ENCODE peak calls at places on chromosomes 11 and 22, in four cellular contexts. G is MG63; X is CD4-positive, alpha-beta T cell; Y is cardiac muscle cell. E is an unnamed sample. For H3K9me3, the result is how much of the 10 kb centered on the place peaks cover.

GRCh38 chr22:23763579-23764331 is 965 bp downstream of the C22orf15 start:
- DNase-seq in G (no peak), X (peak), Y (peak), E (peak)

GRCh38 chr22:41940853-41941765 is 5.8 kb downstream of the CENPM start:
- DNase-seq in G (peak), X (peak), Y (peak), E (peak)

GRCh38 chr11:88421530-88421929 is 84.0 kb upstream of the CTSC start:
- DNase-seq in G (no peak), X (no peak), Y (no peak), E (no peak)

GRCh38 chr11:78168539-78169477 is 19.6 kb downstream of the KCTD21 start:
- DNase-seq in G (peak), X (no peak), Y (peak), E (no peak)

GRCh38 chr11:86592047-86592564 is 80.3 kb downstream of the ME3 start:
- DNase-seq in G (no peak), X (no peak), Y (no peak), E (no peak)

GRCh38 chr11:63839508-63840355 is 822 bp downstream of the MARK2 start:
- DNase-seq in G (peak), X (no peak), Y (peak), E (no peak)

GRCh38 chr11:107696140-107696539 is 15.7 kb downstream of the SLN start:
- DNase-seq in G (peak), X (no peak), Y (no peak), E (no peak)

GRCh38 chr11:6650980-6651379 is 4.6 kb downstream of the DCHS1 start:
- DNase-seq in G (no peak), X (no peak), Y (no peak), E (no peak)

GRCh38 chr22:44731357-44731970 is 20.9 kb upstream of the ARHGAP8 start:
- DNase-seq in G (no peak), X (no peak), Y (no peak), E (no peak)

GRCh38 chr22:24583221-24583971 is 9.5 kb downstream of the LRRC75B start:
- DNase-seq in G (no peak), X (no peak), Y (peak), E (no peak)

GRCh38 chr22:19291580-19292261 is at the start of gene CLTCL1:
- DNase-seq in G (peak), X (peak), Y (peak), E (peak)

GRCh38 chr22:23772315-23773246 is at the start of gene MMP11:
- DNase-seq in G (peak), X (peak), Y (peak), E (peak)

GRCh38 chr11:57513911-57514537 is 1.5 kb downstream of the SLC43A1 start:
- DNase-seq in G (no peak), X (no peak), Y (peak), E (no peak)

GRCh38 chr11:95119361-95120060 is 29.9 kb downstream of the ENDOD1 start:
- DNase-seq in G (no peak), X (no peak), Y (no peak), E (no peak)

GRCh38 chr11:117809236-117810055 is 12.4 kb upstream of the DSCAML1 start:
- DNase-seq in G (peak), X (no peak), Y (peak), E (no peak)

DNA sequence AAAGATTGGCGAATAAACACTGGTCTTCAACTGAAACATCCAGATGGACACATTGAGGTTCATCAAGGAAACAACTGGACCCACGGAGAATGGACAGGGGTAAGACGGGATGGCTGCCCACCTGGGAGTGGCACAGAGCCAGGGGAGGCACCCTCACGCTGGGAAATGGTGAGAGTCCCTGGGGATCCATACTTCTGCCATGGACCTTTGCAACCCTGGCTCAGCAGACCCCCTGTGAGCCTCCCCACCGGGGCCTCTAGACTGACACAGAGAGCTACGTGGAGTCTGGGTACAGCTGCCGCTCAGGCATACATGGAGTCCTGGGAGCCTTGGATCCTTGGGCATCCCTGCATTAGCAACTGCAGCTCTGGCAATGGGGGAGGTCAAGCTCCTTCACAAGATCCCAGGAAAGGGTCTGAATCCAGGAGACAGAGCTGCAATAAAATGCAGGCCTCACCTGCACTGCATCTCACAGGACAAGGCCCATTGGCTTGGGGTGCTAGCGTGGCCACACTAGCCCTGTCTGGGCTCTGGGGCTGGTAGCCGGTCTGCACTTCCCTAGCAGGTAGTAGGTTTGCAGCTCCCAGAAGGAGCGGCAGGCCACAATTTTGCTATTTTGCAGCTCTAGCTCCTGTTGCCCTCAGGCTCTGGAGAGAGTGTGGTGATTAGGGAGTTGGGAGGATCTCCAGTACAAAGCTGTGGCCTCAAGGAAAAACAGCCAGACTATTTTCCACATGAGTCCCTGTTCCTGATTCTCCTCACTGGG is 496.4 kb upstream of the LRRC4C start:
- DNase-seq in G (no peak), X (no peak), Y (no peak), E (no peak)
- H3K9me3 ChIP-seq in G (under half), X (under half), Y (under half), E (under half)

DNA sequence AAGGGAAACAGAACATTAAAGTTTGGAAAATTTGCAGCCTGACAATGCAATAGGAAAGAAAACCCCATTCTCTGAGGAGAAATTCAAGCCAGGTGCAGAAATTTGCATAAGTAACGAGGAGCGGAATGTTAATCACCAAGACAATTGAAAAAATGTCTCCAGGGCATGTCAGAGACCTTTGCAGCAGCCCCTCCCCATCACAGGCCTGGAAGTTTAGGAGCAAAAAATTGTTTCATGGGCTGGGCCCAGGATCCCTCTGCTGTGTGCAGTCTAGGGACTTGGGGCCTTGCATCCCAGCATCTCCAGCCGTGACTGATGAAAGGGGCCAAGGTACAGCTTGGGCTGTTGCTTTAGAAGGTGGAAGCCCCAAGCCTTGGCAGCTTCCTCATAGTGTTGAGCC is 780.2 kb downstream of the LRRC4C start:
- DNase-seq in G (no peak), X (no peak), Y (no peak), E (no peak)
- H3K9me3 ChIP-seq in G (under half), X (under half), Y (under half), E (under half)

GRCh38 chr22:49161002-49161850 is 666.4 kb downstream of the BRD1 start:
- DNase-seq in G (no peak), X (no peak), Y (no peak), E (no peak)
- H3K9me3 ChIP-seq in G (under half), X (under half), Y (under half), E (under half)

DNA sequence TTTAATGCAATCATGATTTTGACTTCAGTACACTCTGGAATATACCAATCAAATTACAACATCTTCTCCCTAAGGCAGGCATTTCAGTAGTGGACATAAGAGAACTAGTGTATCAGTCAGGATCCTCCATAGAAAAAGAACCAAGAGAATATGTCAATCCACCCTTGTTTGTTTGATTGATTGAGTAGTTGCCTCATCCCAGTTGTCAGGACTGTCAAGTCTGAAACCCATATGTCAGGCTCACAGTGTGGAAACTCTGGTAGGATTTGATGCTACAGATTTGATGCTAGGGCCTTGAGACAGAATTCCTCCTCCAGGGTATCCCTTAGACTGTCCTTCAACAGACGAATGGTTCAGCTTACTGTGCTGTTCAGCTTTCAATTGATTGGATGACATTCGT is 375.0 kb downstream of the ETS1 start:
- DNase-seq in G (no peak), X (no peak), Y (no peak), E (no peak)
- H3K9me3 ChIP-seq in G (under half), X (under half), Y (under half), E (under half)

GRCh38 chr11:3356858-3357257 is 22.1 kb downstream of the ZNF195 start:
- DNase-seq in G (no peak), X (no peak), Y (no peak), E (no peak)
- H3K9me3 ChIP-seq in G (under half), X (half or more), Y (under half), E (under half)

GRCh38 chr11:30348035-30348434 is 25.1 kb downstream of the ARL14EP start:
- DNase-seq in G (no peak), X (no peak), Y (no peak), E (no peak)
- H3K9me3 ChIP-seq in G (under half), X (under half), Y (under half), E (under half)

DNA sequence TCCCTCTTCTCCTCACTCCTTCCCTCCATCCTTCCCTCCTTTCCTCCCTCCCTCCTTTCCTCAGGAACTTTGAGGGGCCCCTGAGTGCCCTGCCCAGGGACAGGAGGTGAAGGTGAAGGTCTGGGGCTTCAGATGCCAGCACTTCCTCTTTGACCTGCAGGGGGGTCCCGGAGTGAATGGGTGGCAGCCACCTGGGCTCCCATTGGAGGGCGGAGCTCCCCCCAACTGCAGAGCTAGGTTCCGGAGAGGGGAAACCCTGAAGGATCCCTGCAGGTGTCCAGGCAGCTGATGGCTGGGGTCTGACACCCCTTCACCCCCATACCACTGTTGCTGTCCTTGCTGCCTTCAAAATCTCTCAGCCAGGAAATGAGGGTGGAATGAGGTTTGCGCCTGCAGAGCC is 1131.3 kb downstream of the BRD1 start:
- DNase-seq in G (no peak), X (no peak), Y (no peak), E (no peak)
- H3K9me3 ChIP-seq in G (under half), X (under half), Y (under half), E (under half)

DNA sequence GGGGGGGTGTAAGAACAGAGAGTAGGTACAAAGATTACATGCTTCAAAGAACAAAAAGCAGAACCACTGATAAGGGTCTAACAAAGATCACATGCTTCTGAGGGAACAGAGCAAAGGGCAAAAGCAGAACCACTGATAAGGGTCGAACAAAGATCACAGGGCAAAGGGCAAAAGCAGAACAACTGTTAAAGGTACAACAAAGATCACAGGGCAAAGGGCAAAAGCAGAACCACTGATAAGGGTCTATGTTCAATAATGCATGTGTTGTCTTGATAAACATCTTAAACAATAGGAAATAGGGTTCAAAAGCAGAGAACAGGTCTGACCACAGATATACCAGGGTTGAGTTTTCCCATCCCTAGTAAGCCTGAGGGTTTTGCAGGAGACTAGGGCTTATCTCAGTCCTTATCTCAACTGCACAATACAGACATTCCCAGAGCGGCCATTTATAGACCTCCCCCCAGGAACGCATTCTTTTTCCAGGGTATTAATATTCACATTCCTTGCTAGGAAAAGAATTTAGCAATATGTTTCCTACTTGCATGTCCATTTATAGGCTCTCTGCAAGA is 81.9 kb upstream of the PGR start:
- DNase-seq in G (no peak), X (no peak), Y (no peak), E (no peak)
- H3K9me3 ChIP-seq in G (under half), X (under half), Y (under half), E (under half)

E was measured in T-helper 17 cell.